ENCODE peak calls at places on chromosome X, in nine cellular contexts. One of them, this sample, is unnamed.

GRCh38 chrX:23756165-23756564 is 13.1 kb upstream of the ACOT9 start:
- DNase-seq in IMR-90: peak
- DNase-seq in H1: peak
- DNase-seq in SK-N-SH: peak
- DNase-seq in HCT116: no peak
- DNase-seq in endothelial cell of umbilical vein: peak
- DNase-seq in GM23338: peak
- DNase-seq in MM.1S: peak
- DNase-seq in astrocyte: peak
- DNase-seq in this sample: peak

GRCh38 chrX:24925430-24925829 is 90.3 kb downstream of the ARX start:
- DNase-seq in IMR-90: peak
- DNase-seq in H1: no peak
- DNase-seq in SK-N-SH: no peak
- DNase-seq in HCT116: no peak
- DNase-seq in endothelial cell of umbilical vein: peak
- DNase-seq in GM23338: no peak
- DNase-seq in MM.1S: no peak
- DNase-seq in astrocyte: peak
- DNase-seq in this sample: no peak

GRCh38 chrX:70174754-70175153 is 2.5 kb upstream of the DGAT2L6 start:
- DNase-seq in IMR-90: peak
- DNase-seq in H1: no peak
- DNase-seq in SK-N-SH: no peak
- DNase-seq in HCT116: no peak
- DNase-seq in endothelial cell of umbilical vein: peak
- DNase-seq in GM23338: no peak
- DNase-seq in MM.1S: no peak
- DNase-seq in astrocyte: peak
- DNase-seq in this sample: no peak

GRCh38 chrX:101195442-101196173 is 24.0 kb upstream of the DRP2 start:
- DNase-seq in IMR-90: peak
- DNase-seq in H1: no peak
- DNase-seq in SK-N-SH: no peak
- DNase-seq in HCT116: no peak
- DNase-seq in endothelial cell of umbilical vein: no peak
- DNase-seq in GM23338: no peak
- DNase-seq in MM.1S: no peak
- DNase-seq in astrocyte: no peak
- DNase-seq in this sample: no peak

GRCh38 chrX:30150196-30150895 is 65.0 kb upstream of the MAGEB2 start:
- DNase-seq in IMR-90: peak
- DNase-seq in H1: no peak
- DNase-seq in SK-N-SH: no peak
- DNase-seq in HCT116: no peak
- DNase-seq in endothelial cell of umbilical vein: no peak
- DNase-seq in GM23338: no peak
- DNase-seq in MM.1S: no peak
- DNase-seq in astrocyte: no peak
- DNase-seq in this sample: no peak

GRCh38 chrX:150291014-150291413 is 72.1 kb upstream of the MAMLD1 start:
- DNase-seq in IMR-90: no peak
- DNase-seq in H1: no peak
- DNase-seq in SK-N-SH: no peak
- DNase-seq in HCT116: no peak
- DNase-seq in endothelial cell of umbilical vein: no peak
- DNase-seq in GM23338: no peak
- DNase-seq in MM.1S: no peak
- DNase-seq in astrocyte: no peak
- DNase-seq in this sample: no peak

GRCh38 chrX:119516157-119516702 is 48.0 kb downstream of the SLC25A5 start:
- DNase-seq in IMR-90: peak
- DNase-seq in H1: peak
- DNase-seq in SK-N-SH: peak
- DNase-seq in HCT116: peak
- DNase-seq in endothelial cell of umbilical vein: peak
- DNase-seq in GM23338: peak
- DNase-seq in MM.1S: peak
- DNase-seq in astrocyte: peak
- DNase-seq in this sample: peak

GRCh38 chrX:53313746-53314105 is 32.3 kb upstream of the IQSEC2 start:
- DNase-seq in IMR-90: no peak
- DNase-seq in H1: no peak
- DNase-seq in SK-N-SH: no peak
- DNase-seq in HCT116: no peak
- DNase-seq in endothelial cell of umbilical vein: no peak
- DNase-seq in GM23338: no peak
- DNase-seq in MM.1S: no peak
- DNase-seq in astrocyte: no peak
- DNase-seq in this sample: no peak

GRCh38 chrX:132413459-132413858 is 75.4 kb downstream of the MBNL3 start:
- DNase-seq in IMR-90: no peak
- DNase-seq in H1: peak
- DNase-seq in SK-N-SH: no peak
- DNase-seq in HCT116: peak
- DNase-seq in endothelial cell of umbilical vein: no peak
- DNase-seq in GM23338: peak
- DNase-seq in MM.1S: no peak
- DNase-seq in astrocyte: no peak
- DNase-seq in this sample: no peak

GRCh38 chrX:87813566-87813965 is 296.0 kb downstream of the KLHL4 start:
- DNase-seq in IMR-90: no peak
- DNase-seq in H1: no peak
- DNase-seq in SK-N-SH: no peak
- DNase-seq in HCT116: no peak
- DNase-seq in endothelial cell of umbilical vein: no peak
- DNase-seq in GM23338: no peak
- DNase-seq in MM.1S: no peak
- DNase-seq in astrocyte: no peak
- DNase-seq in this sample: no peak

GRCh38 chrX:68355629-68355920 is 77.7 kb downstream of the OPHN1 start:
- DNase-seq in IMR-90: no peak
- DNase-seq in H1: no peak
- DNase-seq in SK-N-SH: no peak
- DNase-seq in HCT116: no peak
- DNase-seq in endothelial cell of umbilical vein: no peak
- DNase-seq in GM23338: no peak
- DNase-seq in MM.1S: no peak
- DNase-seq in astrocyte: no peak
- DNase-seq in this sample: no peak

GRCh38 chrX:16239211-16239610 is 71.9 kb downstream of the MAGEB17 start:
- DNase-seq in IMR-90: peak
- DNase-seq in H1: no peak
- DNase-seq in SK-N-SH: no peak
- DNase-seq in HCT116: peak
- DNase-seq in endothelial cell of umbilical vein: no peak
- DNase-seq in GM23338: no peak
- DNase-seq in MM.1S: no peak
- DNase-seq in astrocyte: peak
- DNase-seq in this sample: no peak

DNA sequence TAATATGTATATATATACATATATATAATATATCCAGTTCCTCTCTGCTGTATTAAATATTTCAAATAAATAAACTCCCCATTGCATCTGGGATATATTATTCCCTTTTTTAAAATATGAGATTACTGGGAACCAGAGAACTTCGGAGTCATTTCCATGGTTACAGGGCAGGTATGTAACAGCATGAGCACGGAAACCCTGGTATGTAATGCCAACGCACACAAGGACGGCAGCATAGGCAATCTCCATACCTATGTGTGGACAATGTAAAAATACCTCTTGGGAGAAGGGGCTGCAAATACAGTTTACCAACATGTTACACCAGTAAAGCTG is 62.8 kb downstream of the NUDT10 start:
- DNase-seq in IMR-90: no peak
- DNase-seq in H1: no peak
- DNase-seq in SK-N-SH: no peak
- DNase-seq in HCT116: no peak
- DNase-seq in endothelial cell of umbilical vein: no peak
- DNase-seq in GM23338: no peak
- DNase-seq in MM.1S: no peak
- DNase-seq in astrocyte: no peak
- DNase-seq in this sample: no peak
- H3K4me2 ChIP-seq in IMR-90: no peak
- H3K4me2 ChIP-seq in H1: peak
- H3K4me2 ChIP-seq in SK-N-SH: no peak
- H3K4me2 ChIP-seq in HCT116: no peak
- H3K4me2 ChIP-seq in endothelial cell of umbilical vein: no peak
- H3K4me2 ChIP-seq in GM23338: peak
- H3K4me2 ChIP-seq in MM.1S: peak
- H3K4me2 ChIP-seq in astrocyte: peak
- H3K4me2 ChIP-seq in this sample: no peak

DNA sequence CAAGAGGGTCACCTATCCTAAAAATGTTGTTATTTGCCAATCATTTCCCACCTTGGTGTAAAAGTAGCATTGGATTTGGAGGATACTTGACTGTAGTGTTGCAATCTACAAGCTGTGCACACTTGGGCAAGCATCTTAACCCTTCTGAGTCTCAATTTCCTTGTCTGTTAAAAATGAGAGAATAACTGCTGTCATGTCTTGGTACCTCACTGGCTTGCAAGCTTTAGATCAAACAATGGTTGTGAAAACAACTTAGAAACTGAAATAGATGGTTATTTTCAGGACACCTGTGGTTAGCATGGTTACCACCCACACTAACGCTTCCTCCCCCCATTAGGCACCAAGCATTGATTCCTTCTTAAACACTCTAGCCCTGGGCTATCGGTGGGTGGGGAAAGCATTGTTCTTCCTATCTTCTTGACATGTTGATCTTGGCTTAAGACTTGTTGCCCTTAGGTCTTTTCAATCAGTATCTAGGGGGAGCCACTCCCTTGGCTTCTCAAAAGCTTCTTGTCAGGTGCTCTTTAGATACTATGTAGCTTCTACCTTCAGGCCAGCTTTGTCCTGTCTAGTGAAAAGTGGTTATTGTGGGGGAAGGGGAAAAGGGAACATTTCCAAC is 10.6 kb upstream of the AMOT start:
- DNase-seq in IMR-90: no peak
- DNase-seq in H1: no peak
- DNase-seq in SK-N-SH: no peak
- DNase-seq in HCT116: no peak
- DNase-seq in endothelial cell of umbilical vein: no peak
- DNase-seq in GM23338: no peak
- DNase-seq in MM.1S: peak
- DNase-seq in astrocyte: no peak
- DNase-seq in this sample: no peak
- H3K4me2 ChIP-seq in IMR-90: no peak
- H3K4me2 ChIP-seq in H1: no peak
- H3K4me2 ChIP-seq in SK-N-SH: no peak
- H3K4me2 ChIP-seq in HCT116: no peak
- H3K4me2 ChIP-seq in endothelial cell of umbilical vein: no peak
- H3K4me2 ChIP-seq in GM23338: no peak
- H3K4me2 ChIP-seq in MM.1S: peak
- H3K4me2 ChIP-seq in astrocyte: no peak
- H3K4me2 ChIP-seq in this sample: no peak

GRCh38 chrX:151750511-151750910 is 16.0 kb downstream of the CNGA2 start:
- DNase-seq in IMR-90: no peak
- DNase-seq in H1: no peak
- DNase-seq in SK-N-SH: no peak
- DNase-seq in HCT116: no peak
- DNase-seq in endothelial cell of umbilical vein: no peak
- DNase-seq in GM23338: no peak
- DNase-seq in MM.1S: no peak
- DNase-seq in astrocyte: no peak
- DNase-seq in this sample: no peak
- H3K4me2 ChIP-seq in IMR-90: no peak
- H3K4me2 ChIP-seq in H1: no peak
- H3K4me2 ChIP-seq in SK-N-SH: no peak
- H3K4me2 ChIP-seq in HCT116: no peak
- H3K4me2 ChIP-seq in endothelial cell of umbilical vein: no peak
- H3K4me2 ChIP-seq in GM23338: no peak
- H3K4me2 ChIP-seq in MM.1S: no peak
- H3K4me2 ChIP-seq in astrocyte: no peak
- H3K4me2 ChIP-seq in this sample: no peak

DNA sequence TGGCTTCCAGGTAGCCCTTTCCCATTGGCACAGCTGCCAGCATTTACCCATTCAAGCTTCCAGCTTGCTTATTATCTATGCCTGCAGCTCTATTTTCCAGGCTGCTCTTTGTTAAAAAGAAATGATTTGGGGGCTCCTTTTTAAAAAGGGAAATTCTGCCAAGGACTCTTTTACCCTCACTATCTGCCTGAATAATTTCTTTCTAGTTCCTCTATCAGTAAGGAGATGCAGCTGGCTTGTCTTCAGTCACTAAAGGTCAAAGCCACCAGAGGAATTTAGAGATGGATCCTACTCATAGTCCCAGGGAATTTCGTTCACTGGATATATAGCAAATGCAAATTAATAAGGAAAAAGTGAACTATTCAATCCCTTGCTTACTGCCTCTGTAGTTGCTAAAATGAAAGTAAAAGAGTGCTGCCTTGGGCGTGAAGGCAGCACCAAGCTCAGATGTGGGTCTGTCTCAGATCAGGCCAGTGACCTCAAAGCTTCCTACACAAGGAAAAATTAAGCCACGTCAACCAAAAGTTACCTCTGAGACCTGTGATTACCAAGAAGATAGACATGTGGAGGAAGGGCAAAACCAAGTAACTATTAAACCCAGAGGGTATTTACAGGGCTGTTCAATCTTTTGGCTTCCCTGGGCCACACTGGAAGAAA is 5.1 kb downstream of the ARSF start:
- DNase-seq in IMR-90: no peak
- DNase-seq in H1: no peak
- DNase-seq in SK-N-SH: no peak
- DNase-seq in HCT116: no peak
- DNase-seq in endothelial cell of umbilical vein: no peak
- DNase-seq in GM23338: no peak
- DNase-seq in MM.1S: peak
- DNase-seq in astrocyte: no peak
- DNase-seq in this sample: no peak
- H3K4me2 ChIP-seq in IMR-90: no peak
- H3K4me2 ChIP-seq in H1: no peak
- H3K4me2 ChIP-seq in SK-N-SH: peak
- H3K4me2 ChIP-seq in HCT116: no peak
- H3K4me2 ChIP-seq in endothelial cell of umbilical vein: no peak
- H3K4me2 ChIP-seq in GM23338: no peak
- H3K4me2 ChIP-seq in MM.1S: peak
- H3K4me2 ChIP-seq in astrocyte: no peak
- H3K4me2 ChIP-seq in this sample: no peak

GRCh38 chrX:154443479-154443910 is 446 bp upstream of the FAM50A start:
- DNase-seq in IMR-90: no peak
- DNase-seq in H1: no peak
- DNase-seq in SK-N-SH: peak
- DNase-seq in HCT116: no peak
- DNase-seq in endothelial cell of umbilical vein: no peak
- DNase-seq in GM23338: peak
- DNase-seq in MM.1S: no peak
- DNase-seq in astrocyte: no peak
- DNase-seq in this sample: no peak
- H3K4me2 ChIP-seq in IMR-90: peak
- H3K4me2 ChIP-seq in H1: peak
- H3K4me2 ChIP-seq in SK-N-SH: peak
- H3K4me2 ChIP-seq in HCT116: peak
- H3K4me2 ChIP-seq in endothelial cell of umbilical vein: no peak
- H3K4me2 ChIP-seq in GM23338: peak
- H3K4me2 ChIP-seq in MM.1S: peak
- H3K4me2 ChIP-seq in astrocyte: peak
- H3K4me2 ChIP-seq in this sample: peak

GRCh38 chrX:110241816-110242215 is 76.1 kb downstream of the AMMECR1 start:
- DNase-seq in IMR-90: peak
- DNase-seq in H1: no peak
- DNase-seq in SK-N-SH: no peak
- DNase-seq in HCT116: no peak
- DNase-seq in endothelial cell of umbilical vein: no peak
- DNase-seq in GM23338: no peak
- DNase-seq in MM.1S: no peak
- DNase-seq in astrocyte: peak
- DNase-seq in this sample: no peak
- H3K4me2 ChIP-seq in IMR-90: no peak
- H3K4me2 ChIP-seq in H1: no peak
- H3K4me2 ChIP-seq in SK-N-SH: no peak
- H3K4me2 ChIP-seq in HCT116: no peak
- H3K4me2 ChIP-seq in endothelial cell of umbilical vein: no peak
- H3K4me2 ChIP-seq in GM23338: no peak
- H3K4me2 ChIP-seq in MM.1S: no peak
- H3K4me2 ChIP-seq in astrocyte: no peak
- H3K4me2 ChIP-seq in this sample: no peak

This sample was measured in neuronal stem cell.